ENCODE peak calls at places on chromosomes 7 and 10, in seven cellular contexts. Y is left lung; S is CD8-positive, alpha-beta T cell; C is cardiac muscle cell; Q is A673; O is tibial nerve; R is mammary epithelial cell. I is an unnamed sample.

GRCh38 chr10:119216137-119216536 is 8.8 kb downstream of the GRK5 start:
- DNase-seq in Y (no peak), S (no peak), R (no peak), O (no peak), C (no peak), Q (no peak), I (no peak)

GRCh38 chr10:91289295-91289694 is 68.8 kb downstream of the PCGF5 start:
- DNase-seq in Q (no peak), O (no peak), Y (no peak), R (no peak), C (peak; percentile 27), S (no peak), I (no peak)

GRCh38 chr7:16646427-16647081 is 573 bp downstream of the BZW2 start:
- DNase-seq in O (no peak), Q (peak; percentile 58), S (peak; percentile 18), Y (peak; percentile 49), R (peak; percentile 25), C (peak; percentile 36), I (no peak)

GRCh38 chr7:11540271-11540761 is 291.7 kb downstream of the THSD7A start:
- DNase-seq in O (no peak), Y (no peak), C (no peak), S (no peak), R (peak; percentile 62), Q (peak; percentile 69), I (peak; percentile 85)

GRCh38 chr10:29243750-29244149 is 45.1 kb upstream of the LYZL1 start:
- DNase-seq in R (peak; percentile 14), C (no peak), Y (no peak), Q (peak; percentile 44), O (no peak), S (no peak), I (no peak)

GRCh38 chr10:130141878-130142277 is 5.7 kb downstream of the GLRX3 start:
- DNase-seq in C (no peak), O (no peak), S (no peak), Q (no peak), Y (no peak), R (no peak), I (no peak)

GRCh38 chr10:86668297-86669165 is at the start of gene LDB3:
- DNase-seq in Q (peak; percentile 41), S (no peak), R (no peak), O (no peak), Y (no peak), C (peak; percentile 97), I (no peak)

GRCh38 chr10:80501381-80501912 is 36.3 kb upstream of the SH2D4B start:
- DNase-seq in S (no peak), Y (peak; percentile 31), R (peak; percentile 35), C (no peak), Q (no peak), O (no peak), I (peak; percentile 79)

GRCh38 chr7:50869108-50869716 is 86.5 kb upstream of the GRB10 start:
- DNase-seq in Y (no peak), R (peak; percentile 82), O (peak; percentile 35), S (no peak), Q (no peak), C (no peak), I (peak; percentile 37)

GRCh38 chr7:43747703-43748102 is 10.8 kb upstream of the BLVRA start:
- DNase-seq in Q (no peak), Y (no peak), O (no peak), S (no peak), R (no peak), C (no peak), I (no peak)

GRCh38 chr7:111137296-111138195 is 46.6 kb downstream of the LRRN3 start:
- DNase-seq in Q (peak; percentile 24), C (no peak), S (peak; percentile 19), O (no peak), R (peak; percentile 66), Y (no peak), I (no peak)

GRCh38 chr7:69412331-69413146 is 185.7 kb upstream of the AUTS2 start:
- DNase-seq in Y (no peak), Q (peak; percentile 78), O (no peak), R (no peak), C (no peak), S (no peak), I (no peak)

GRCh38 chr10:106308284-106308683 is 856.2 kb downstream of the SORCS1 start:
- DNase-seq in S (no peak), Y (no peak), R (no peak), C (no peak), Q (no peak), O (no peak), I (no peak)

GRCh38 chr7:41005381-41005901 is 697.4 kb downstream of the INHBA start:
- DNase-seq in R (peak; percentile 88), Y (no peak), C (no peak), O (no peak), S (no peak), Q (no peak), I (peak; percentile 95)

GRCh38 chr10:15169555-15170407 is 1.3 kb upstream of the NMT2 start:
- DNase-seq in S (peak; percentile 66), C (peak; percentile 12), Q (no peak), R (no peak), O (no peak), Y (no peak), I (no peak)

GRCh38 chr10:125709553-125710266 is 9.8 kb upstream of the EDRF1 start:
- DNase-seq in C (no peak), S (no peak), O (no peak), R (no peak), Y (no peak), Q (no peak), I (no peak)

GRCh38 chr10:94205370-94205930 is 157.3 kb downstream of the NOC3L start:
- DNase-seq in S (no peak), Y (no peak), C (no peak), Q (peak; percentile 43), R (no peak), O (no peak), I (no peak)

GRCh38 chr7:148379693-148380092 is 210.9 kb upstream of the C7orf33 start:
- DNase-seq in S (no peak), R (no peak), Q (peak; percentile 12), Y (no peak), C (no peak), O (no peak), I (no peak)

GRCh38 chr7:73978681-73979563 is 49.1 kb upstream of the ELN start:
- DNase-seq in O (peak; percentile 35), R (peak; percentile 26), Y (peak; percentile 69), C (peak; percentile 15), Q (peak; percentile 11), S (no peak), I (no peak)

GRCh38 chr7:492714-493065 is 27.0 kb downstream of the PDGFA start:
- DNase-seq in R (no peak), S (peak; percentile 5), C (no peak), Y (no peak), O (no peak), Q (no peak), I (no peak)

GRCh38 chr10:23325132-23325531 is 19.5 kb downstream of the C10orf67 start:
- DNase-seq in O (no peak), R (no peak), Y (no peak), S (no peak), Q (no peak), C (no peak), I (no peak)

GRCh38 chr7:121366852-121367431 is 29.2 kb downstream of the FAM3C start:
- DNase-seq in Q (peak; percentile 49), O (no peak), Y (no peak), S (no peak), R (no peak), C (peak; percentile 29), I (no peak)
- H3K4me1 ChIP-seq in Q (peaks cover 25% of the 10 kb centered on the region), O (no peaks in the 10 kb centered on the region), Y (peaks cover 8% of the 10 kb centered on the region), S (no peaks in the 10 kb centered on the region), R (peaks cover 4% of the 10 kb centered on the region), C (no peaks in the 10 kb centered on the region), I (no peaks in the 10 kb centered on the region)

DNA sequence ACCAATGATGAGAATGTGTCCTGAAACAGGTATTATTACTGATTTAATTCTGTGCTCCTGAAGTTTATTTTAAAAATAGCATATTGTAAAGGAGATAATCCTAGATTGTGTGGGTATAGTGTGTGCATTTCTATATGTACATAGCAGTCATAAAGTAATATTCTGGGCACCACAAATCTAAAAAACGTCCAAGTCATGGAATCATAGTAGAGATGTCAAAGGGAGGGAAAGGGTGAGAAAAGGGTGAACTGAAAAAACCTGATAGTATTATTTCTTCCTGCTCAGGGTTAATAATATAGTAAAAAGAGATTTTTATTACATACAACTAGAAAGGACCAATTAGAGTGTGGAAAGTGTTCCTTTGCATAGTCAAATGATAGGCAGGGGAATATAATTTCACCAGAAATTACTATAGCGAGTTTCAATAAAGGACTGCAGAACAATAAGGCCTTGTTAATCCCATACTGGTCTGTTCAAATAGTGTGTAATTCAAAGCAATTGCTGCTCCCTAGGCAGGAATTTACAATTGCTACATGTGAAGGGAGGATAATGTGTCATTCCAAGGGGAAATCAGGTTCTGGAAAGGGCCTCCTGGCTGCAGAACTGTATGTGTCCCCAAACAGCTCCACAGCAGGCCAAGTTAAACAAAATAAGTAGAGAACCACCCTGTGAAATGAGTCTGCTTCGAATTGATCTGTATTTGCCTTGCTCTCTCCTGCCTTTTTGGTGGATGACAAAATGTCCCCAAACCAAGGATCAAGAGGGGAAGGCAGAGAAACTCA is 42.5 kb upstream of the KMT2E start:
- DNase-seq in R (peak; percentile 72), S (no peak), Y (no peak), O (no peak), Q (no peak), C (no peak), I (peak; percentile 80)
- TF ChIP-seq CTCF in R (no peak), S (no peak), Y (no peak), O (no peak), Q (no peak), C (no peak), I (no peak)

DNA sequence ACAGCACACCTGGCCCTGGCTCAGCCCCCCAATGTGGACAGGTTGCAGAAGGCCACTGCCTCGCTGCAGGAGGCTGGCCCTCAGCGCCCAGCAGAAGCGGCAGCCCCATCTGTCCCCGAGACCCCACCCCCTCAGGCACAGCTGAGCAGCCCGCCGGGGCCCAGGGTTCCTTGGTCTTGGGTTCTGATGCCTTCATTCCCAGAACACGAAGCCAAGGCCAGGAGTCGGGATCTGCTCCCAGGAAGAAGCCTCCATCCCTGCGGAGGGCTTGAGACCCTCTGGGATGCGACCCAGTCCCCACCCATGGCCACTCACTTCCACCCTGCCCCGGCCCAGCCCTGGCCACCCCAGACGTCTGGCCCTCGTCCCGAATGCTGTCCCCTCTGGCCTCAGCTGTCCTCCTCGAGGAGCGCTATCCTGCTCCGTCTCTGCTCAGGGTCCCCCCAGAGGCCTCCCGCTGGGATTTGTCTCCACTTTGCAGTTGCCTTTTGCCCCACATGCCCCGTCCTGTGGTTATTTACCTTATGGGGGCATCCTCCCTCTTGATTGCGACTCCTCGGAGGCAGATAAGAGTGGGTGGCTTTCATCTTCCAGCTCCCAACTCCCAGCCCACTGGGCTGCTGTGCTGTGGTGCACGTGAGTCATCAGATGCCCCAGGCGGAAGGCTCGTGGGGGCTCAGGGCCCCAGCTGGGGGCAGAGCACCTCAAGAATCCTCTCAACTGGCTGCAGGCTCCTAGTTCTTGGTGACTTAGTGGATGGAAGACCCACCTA is 97.5 kb downstream of the MKI67 start:
- DNase-seq in O (no peak), Q (no peak), Y (peak; percentile 15), R (no peak), C (no peak), S (no peak), I (no peak)
- H3K4me1 ChIP-seq in O (no peaks in the 10 kb centered on the region), Q (peaks cover 34% of the 10 kb centered on the region), Y (peaks cover 2% of the 10 kb centered on the region), R (no peaks in the 10 kb centered on the region), C (peaks cover 15% of the 10 kb centered on the region), S (no peaks in the 10 kb centered on the region), I (no peaks in the 10 kb centered on the region)

DNA sequence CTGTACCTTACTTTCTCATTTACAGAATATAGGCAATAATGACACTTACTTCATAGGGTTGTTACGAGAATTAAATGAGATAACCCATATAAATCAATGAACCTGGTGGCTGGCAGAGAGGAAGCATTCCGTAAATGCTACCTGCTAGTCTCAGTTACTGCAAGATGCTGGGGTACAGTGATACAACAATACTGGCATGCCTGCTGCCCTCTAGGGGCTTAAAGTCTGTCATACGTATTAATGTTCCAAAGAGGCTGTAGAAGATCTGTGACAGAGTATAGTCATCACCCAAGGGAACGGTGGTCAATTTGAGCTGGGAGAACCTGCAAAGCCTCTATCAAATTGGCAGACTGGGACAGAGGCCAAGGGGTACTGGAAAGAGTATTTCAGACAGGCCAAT is 421.5 kb downstream of the GPAM start:
- DNase-seq in Q (peak; percentile 2), O (no peak), R (no peak), S (no peak), C (no peak), Y (no peak), I (no peak)
- TF ChIP-seq CTCF in Q (no peak), O (no peak), R (no peak), S (no peak), C (no peak), Y (no peak), I (no peak)

I was measured in foreskin keratinocyte.